ENCODE peak calls at places on chromosome X, in nine cellular contexts. R is choroid plexus epithelial cell, I is esophagus squamous epithelium, S is MCF 10A, Z is retinal pigment epithelial cell, H is SK-N-SH, G is psoas muscle, Y is pancreas, F is fibroblast of pulmonary artery. K is an unnamed sample.

GRCh38 chrX:117972681-117973080 is 143.9 kb downstream of the KLHL13 start:
- DNase-seq in R (no peak), I (no peak), S (no peak), Z (no peak), H (no peak), G (no peak), Y (no peak), F (no peak), K (no peak)

GRCh38 chrX:130775849-130776248 is 127.2 kb downstream of the ENOX2 start:
- DNase-seq in R (no peak), I (no peak), S (no peak), Z (no peak), H (no peak), G (no peak), Y (no peak), F (no peak), K (no peak)

GRCh38 chrX:136453771-136454170 is 34.0 kb upstream of the BRS3 start:
- DNase-seq in R (no peak), I (no peak), S (no peak), Z (no peak), H (no peak), G (no peak), Y (no peak), F (no peak), K (no peak)

GRCh38 chrX:40168183-40169015 is 70.6 kb upstream of the BCOR start:
- DNase-seq in R (no peak), I (no peak), S (no peak), Z (no peak), H (no peak), G (no peak), Y (no peak), F (no peak), K (no peak)

GRCh38 chrX:49166914-49167739 is 4.6 kb downstream of the MAGIX start:
- DNase-seq in R (peak; percentile 61), I (no peak), S (peak; percentile 88), Z (no peak), H (peak; percentile 30), G (peak; percentile 85), Y (no peak), F (peak; percentile 79), K (peak; percentile 50)

GRCh38 chrX:68936608-68937007 is 107.8 kb downstream of the EFNB1 start:
- DNase-seq in R (peak; percentile 81), I (no peak), S (peak; percentile 79), Z (no peak), H (no peak), G (no peak), Y (no peak), F (peak; percentile 81), K (no peak)

GRCh38 chrX:119698835-119699234 is 5.9 kb upstream of the SEPTIN6 start:
- DNase-seq in R (peak; percentile 86), I (no peak), S (peak; percentile 67), Z (no peak), H (peak; percentile 63), G (no peak), Y (no peak), F (peak; percentile 71), K (no peak)

GRCh38 chrX:140661657-140662056 is 47.9 kb upstream of the LINC00632 start:
- DNase-seq in R (peak; percentile 11), I (no peak), S (peak; percentile 29), Z (no peak), H (no peak), G (no peak), Y (no peak), F (no peak), K (no peak)

GRCh38 chrX:48919947-48920712 is 1.3 kb upstream of the PIM2 start:
- DNase-seq in R (no peak), I (no peak), S (no peak), Z (no peak), H (no peak), G (no peak), Y (no peak), F (no peak), K (no peak)

GRCh38 chrX:109927663-109928273 is 75.1 kb upstream of the TMEM164 start:
- DNase-seq in R (peak; percentile 15), I (no peak), S (no peak), Z (no peak), H (no peak), G (no peak), Y (no peak), F (no peak), K (no peak)

GRCh38 chrX:29952016-29952415 is 263.3 kb upstream of the MAGEB2 start:
- DNase-seq in R (peak; percentile 43), I (no peak), S (peak; percentile 5), Z (no peak), H (no peak), G (no peak), Y (no peak), F (peak; percentile 26), K (no peak)

GRCh38 chrX:54439967-54440871 is at the start of gene TSR2:
- DNase-seq in R (peak; percentile 91), I (peak; percentile 7), S (peak; percentile 82), Z (peak; percentile 54), H (peak; percentile 82), G (peak; percentile 86), Y (peak; percentile 71), F (peak; percentile 89), K (peak; percentile 59)
- TF ChIP-seq CTCF in R (peak; percentile 43), I (no peak), S (no peak), Z (peak; percentile 15), H (peak; percentile 47), G (no peak), Y (no peak), F (peak; percentile 30), K (no peak)

GRCh38 chrX:12210196-12210815 is 72.0 kb downstream of the FRMPD4 start:
- DNase-seq in R (peak; percentile 4), I (no peak), S (peak; percentile 65), Z (no peak), H (no peak), G (no peak), Y (no peak), F (peak; percentile 71), K (no peak)

GRCh38 chrX:12210921-12211320 is 72.6 kb downstream of the FRMPD4 start:
- DNase-seq in R (no peak), I (no peak), S (peak; percentile 30), Z (no peak), H (no peak), G (no peak), Y (no peak), F (peak; percentile 8), K (no peak)

GRCh38 chrX:12206413-12206812 is 68.1 kb downstream of the FRMPD4 start:
- DNase-seq in R (no peak), I (no peak), S (no peak), Z (no peak), H (no peak), G (no peak), Y (no peak), F (no peak), K (no peak)
- TF ChIP-seq CTCF in R (no peak), I (no peak), S (no peak), Z (no peak), H (no peak), G (no peak), Y (no peak), F (no peak), K (no peak)

GRCh38 chrX:51459125-51459524 is 37.3 kb downstream of the NUDT11 start:
- DNase-seq in R (peak; percentile 41), I (no peak), S (peak; percentile 58), Z (no peak), H (no peak), G (no peak), Y (no peak), F (peak; percentile 35), K (no peak)

GRCh38 chrX:51456246-51456645 is 40.1 kb downstream of the NUDT11 start:
- DNase-seq in R (no peak), I (no peak), S (no peak), Z (no peak), H (no peak), G (no peak), Y (peak; percentile 32), F (no peak), K (no peak)

GRCh38 chrX:51461053-51462050 is 35.0 kb downstream of the NUDT11 start:
- DNase-seq in R (peak; percentile 54), I (no peak), S (peak; percentile 49), Z (peak; percentile 2), H (peak; percentile 25), G (no peak), Y (no peak), F (peak; percentile 52), K (no peak)

GRCh38 chrX:51456814-51457213 is 39.6 kb downstream of the NUDT11 start:
- DNase-seq in R (peak; percentile 8), I (no peak), S (peak; percentile 6), Z (no peak), H (no peak), G (no peak), Y (no peak), F (peak; percentile 0), K (no peak)
- TF ChIP-seq CTCF in R (no peak), I (no peak), S (no peak), Z (no peak), H (no peak), G (no peak), Y (no peak), F (no peak), K (no peak)

GRCh38 chrX:74537011-74537390 is 77.4 kb downstream of the RLIM start:
- DNase-seq in R (peak; percentile 71), I (no peak), S (no peak), Z (no peak), H (no peak), G (peak; percentile 57), Y (no peak), F (peak; percentile 60), K (no peak)

GRCh38 chrX:74535633-74536141 is 78.7 kb downstream of the RLIM start:
- DNase-seq in R (peak; percentile 60), I (no peak), S (peak; percentile 61), Z (no peak), H (peak; percentile 50), G (peak; percentile 92), Y (peak; percentile 51), F (peak; percentile 46), K (no peak)

GRCh38 chrX:74535211-74535621 is 79.2 kb downstream of the RLIM start:
- DNase-seq in R (peak; percentile 79), I (no peak), S (peak; percentile 59), Z (no peak), H (peak; percentile 54), G (no peak), Y (peak; percentile 5), F (peak; percentile 70), K (no peak)

GRCh38 chrX:74534569-74535038 is 79.8 kb downstream of the RLIM start:
- DNase-seq in R (peak; percentile 27), I (no peak), S (peak; percentile 26), Z (no peak), H (no peak), G (no peak), Y (no peak), F (no peak), K (no peak)

DNA sequence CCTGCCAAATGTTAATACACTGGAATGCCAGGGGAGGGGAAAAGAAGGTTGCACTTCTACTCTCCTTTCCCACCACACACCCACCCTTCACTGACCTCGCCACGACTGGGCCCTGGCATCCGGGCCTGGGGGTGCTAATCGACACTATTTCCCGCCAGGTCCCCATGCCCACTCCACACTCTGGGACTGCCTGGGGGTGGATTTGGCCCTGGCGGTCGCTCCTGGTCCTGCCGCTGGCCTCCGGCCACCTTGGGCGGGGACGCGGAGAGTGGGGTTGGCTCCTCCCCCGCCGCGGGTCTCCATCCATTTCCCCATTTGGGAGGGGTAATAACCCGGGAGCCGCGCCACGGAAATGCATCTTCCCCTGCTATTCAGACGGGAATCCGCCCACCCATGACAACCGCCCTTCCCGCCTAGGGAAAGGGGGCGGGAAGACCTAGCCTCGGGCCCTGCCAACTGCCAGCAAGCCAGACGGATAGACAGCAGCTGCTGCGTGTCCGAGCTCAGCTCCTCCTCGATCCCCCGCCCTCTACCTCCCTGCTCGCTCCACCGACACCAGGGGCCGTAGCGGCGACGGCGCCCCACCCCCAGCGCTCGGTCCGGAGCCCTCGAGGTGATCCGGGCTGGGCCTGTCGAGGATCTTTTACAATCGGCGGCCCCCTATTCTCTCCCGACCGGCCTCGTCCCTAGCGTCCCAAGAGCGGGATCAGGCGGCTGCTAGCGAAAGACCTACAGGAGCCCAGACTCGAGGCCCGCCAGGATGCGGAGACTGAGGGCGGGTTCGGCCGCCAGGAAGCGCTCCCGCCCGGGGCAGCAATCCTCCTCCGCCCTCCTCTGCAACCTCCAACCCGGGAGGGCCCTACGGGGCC is 78.0 kb downstream of the RLIM start:
- DNase-seq in R (peak; percentile 86), I (peak; percentile 18), S (peak; percentile 77), Z (no peak), H (peak; percentile 86), G (peak; percentile 91), Y (peak; percentile 57), F (peak; percentile 84), K (peak; percentile 36)
- TF ChIP-seq CTCF in R (peak; percentile 50), I (peak; percentile 5), S (peak; percentile 29), Z (peak; percentile 30), H (peak; percentile 48), G (peak; percentile 33), Y (no peak), F (peak; percentile 28), K (no peak)

K was measured in activated B cell treated with CpG ODN at 0.5 μM for 24 hours.